ENCODE peak calls at places on chromosomes 6 and 20, in seven cellular contexts. L, P, U, O, T, F and E are unnamed samples.
A peak's percentile ranks its signal among the peaks of the same experiment; 100 is the strongest.

GRCh38 chr6:82237013-82237412 is 10.5 kb downstream of the IBTK start:
- DNase-seq in F (no peak), U (no peak), T (no peak), P (no peak), O (no peak), L (peak; percentile 46), E (no peak)

GRCh38 chr6:167396659-167397490 is 72.0 kb downstream of the TTLL2 start:
- DNase-seq in O (no peak), P (no peak), U (no peak), F (no peak), T (no peak), L (no peak), E (no peak)

GRCh38 chr6:160386869-160387518 is 38.8 kb downstream of the SLC22A3 start:
- DNase-seq in P (no peak), F (no peak), T (no peak), O (peak; percentile 72), L (peak; percentile 88), U (no peak), E (no peak)

GRCh38 chr6:138183792-138184134 is 22.0 kb downstream of the ARFGEF3 start:
- DNase-seq in P (no peak), T (no peak), F (no peak), U (no peak), O (no peak), L (no peak), E (no peak)

GRCh38 chr20:34559311-34560140 is 1.0 kb downstream of the MAP1LC3A start:
- DNase-seq in T (no peak), F (no peak), P (no peak), U (no peak), L (peak; percentile 30), O (no peak), E (peak; percentile 43)

GRCh38 chr6:155895641-155896040 is 440.0 kb upstream of the NOX3 start:
- DNase-seq in L (no peak), U (no peak), P (no peak), O (no peak), T (no peak), F (no peak), E (no peak)

GRCh38 chr6:136387316-136387715 is 97.7 kb upstream of the BCLAF1 start:
- DNase-seq in U (no peak), P (no peak), O (no peak), T (no peak), F (no peak), L (no peak), E (no peak)

GRCh38 chr6:116779569-116780164 is 14.1 kb upstream of the FAM162B start:
- DNase-seq in T (no peak), L (peak; percentile 57), O (peak; percentile 38), U (no peak), P (peak; percentile 2), F (no peak), E (peak; percentile 17)

GRCh38 chr6:25112207-25112874 is 166.8 kb upstream of the CARMIL1 start:
- DNase-seq in T (no peak), O (no peak), U (no peak), P (no peak), F (no peak), L (no peak), E (no peak)

GRCh38 chr20:38049800-38050199 is 16.3 kb downstream of the RPRD1B start:
- DNase-seq in P (peak; percentile 40), F (peak; percentile 48), T (no peak), L (peak; percentile 40), U (no peak), O (peak; percentile 80), E (no peak)

GRCh38 chr6:57087916-57088315 is 2.1 kb upstream of the ZNF451 start:
- DNase-seq in O (no peak), T (no peak), F (no peak), L (no peak), U (no peak), P (no peak), E (no peak)

GRCh38 chr20:50070361-50070760 is 42.6 kb downstream of the UBE2V1 start:
- DNase-seq in P (no peak), U (no peak), O (no peak), F (no peak), T (no peak), L (no peak), E (no peak)

GRCh38 chr6:130742282-130742681 is 84.9 kb upstream of the SMLR1 start:
- DNase-seq in T (no peak), F (no peak), P (no peak), O (peak; percentile 20), L (peak; percentile 11), U (no peak), E (no peak)

GRCh38 chr6:106257195-106257594 is 68.4 kb downstream of the ATG5 start:
- DNase-seq in F (no peak), T (no peak), O (no peak), U (no peak), P (no peak), L (no peak), E (no peak)

GRCh38 chr6:141548969-141549368 is 583.8 kb upstream of the GJE1 start:
- DNase-seq in U (no peak), O (no peak), F (no peak), P (no peak), L (peak; percentile 27), T (no peak), E (no peak)

GRCh38 chr6:16523550-16524379 is 237.5 kb downstream of the ATXN1 start:
- DNase-seq in U (no peak), O (peak; percentile 85), F (peak; percentile 74), L (peak; percentile 97), T (no peak), P (no peak), E (no peak)

GRCh38 chr6:162123797-162124196 is 603.8 kb downstream of the PRKN start:
- DNase-seq in F (no peak), P (peak; percentile 16), U (peak; percentile 8), O (no peak), L (peak; percentile 14), T (no peak), E (peak; percentile 10)

GRCh38 chr6:116229287-116229913 is 24.5 kb downstream of the TSPYL4 start:
- DNase-seq in U (no peak), P (peak; percentile 85), L (peak; percentile 93), O (peak; percentile 97), T (no peak), F (peak; percentile 81), E (peak; percentile 95)

GRCh38 chr20:57620274-57620990 is at the start of gene ZBP1:
- DNase-seq in L (no peak), P (no peak), U (no peak), F (no peak), O (no peak), T (peak; percentile 34), E (no peak)

GRCh38 chr6:34914358-34914757 is 25.3 kb downstream of the ANKS1A start:
- DNase-seq in P (no peak), O (no peak), L (no peak), T (no peak), U (no peak), F (no peak), E (no peak)

GRCh38 chr6:3847521-3847920 is 1.7 kb upstream of the FAM50B start:
- DNase-seq in F (no peak), P (no peak), L (peak; percentile 59), U (no peak), T (no peak), O (no peak), E (no peak)

GRCh38 chr6:24464253-24465038 is 24.9 kb downstream of the GPLD1 start:
- DNase-seq in F (no peak), O (no peak), U (no peak), P (no peak), T (no peak), L (no peak), E (no peak)

GRCh38 chr6:119129148-119129967 is 50.9 kb upstream of the FAM184A start:
- DNase-seq in P (peak; percentile 64), U (peak; percentile 59), F (peak; percentile 53), L (peak; percentile 88), O (peak; percentile 62), T (no peak), E (peak; percentile 56)

GRCh38 chr6:155201461-155202226 is 62.2 kb upstream of the CLDN20 start:
- DNase-seq in P (no peak), U (no peak), F (peak; percentile 49), O (peak; percentile 95), L (peak; percentile 39), T (no peak), E (no peak)

GRCh38 chr20:61773926-61774587 is 291.6 kb downstream of the TAF4 start:
- DNase-seq in L (no peak), P (no peak), U (no peak), O (no peak), F (no peak), T (no peak), E (no peak)

GRCh38 chr6:38131527-38131965 is 312.0 kb downstream of the ZFAND3 start:
- DNase-seq in L (peak; percentile 93), U (no peak), F (peak; percentile 91), P (no peak), T (no peak), O (peak; percentile 74), E (no peak)

GRCh38 chr20:43746344-43747137 is 19.7 kb upstream of the GTSF1L start:
- DNase-seq in O (peak; percentile 23), L (no peak), F (no peak), P (peak; percentile 40), T (no peak), U (no peak), E (no peak)